ENCODE peak calls at places on chromosome 21, in ten cellular contexts. G is small intestine, J is aorta, U is SJSA1, N is tibial artery, V is Karpas-422, D is mesendoderm, O is mesenchymal stem cell, P is heart left ventricle, C is heart right ventricle. R is an unnamed sample. For H3K4me1, the result is how much of the 10 kb centered on the place peaks cover.

GRCh38 chr21:39924577-39925308 is 57.5 kb downstream of the PCP4 start:
- DNase-seq in P (no peak), V (peak), D (peak), N (no peak), G (no peak), J (no peak), U (no peak), O (no peak), C (no peak), R (no peak)

GRCh38 chr21:28877318-28877884 is 115.3 kb downstream of the LTN1 start:
- DNase-seq in V (peak), O (no peak), C (no peak), P (no peak), D (no peak), N (no peak), U (no peak), G (no peak), J (no peak), R (no peak)

GRCh38 chr21:27885296-27885711 is 918.4 kb upstream of the ADAMTS5 start:
- DNase-seq in U (no peak), D (no peak), J (no peak), P (peak), C (no peak), N (no peak), O (no peak), G (no peak), V (no peak), R (no peak)

GRCh38 chr21:25938673-25939395 is 204.1 kb downstream of the GABPA start:
- DNase-seq in V (no peak), P (no peak), C (no peak), N (no peak), O (peak), U (no peak), J (no peak), D (peak), G (peak), R (no peak)

GRCh38 chr21:27077501-27077900 is 110.6 kb upstream of the ADAMTS5 start:
- DNase-seq in V (no peak), G (no peak), O (peak), U (no peak), J (no peak), N (no peak), P (no peak), C (no peak), D (no peak), R (no peak)

GRCh38 chr21:29771491-29772066 is 168.2 kb downstream of the GRIK1 start:
- DNase-seq in V (no peak), N (no peak), G (no peak), C (no peak), D (no peak), U (no peak), O (no peak), P (no peak), J (no peak), R (no peak)

GRCh38 chr21:34582506-34583150 is 32.3 kb downstream of the RCAN1 start:
- DNase-seq in J (no peak), G (no peak), V (peak), U (no peak), O (peak), C (peak), D (peak), N (no peak), P (peak), R (no peak)

GRCh38 chr21:34580181-34580700 is 34.7 kb downstream of the RCAN1 start:
- DNase-seq in N (no peak), D (no peak), V (no peak), P (peak), U (peak), G (peak), O (no peak), C (peak), J (peak), R (no peak)

GRCh38 chr21:34630536-34631143 is 15.7 kb upstream of the RCAN1 start:
- DNase-seq in J (no peak), N (no peak), C (no peak), G (peak), D (peak), O (peak), P (no peak), V (peak), U (no peak), R (no peak)

GRCh38 chr21:34284613-34285160 is 79.1 kb upstream of the KCNE2 start:
- DNase-seq in N (no peak), G (no peak), V (no peak), C (no peak), U (no peak), D (no peak), J (no peak), O (no peak), P (no peak), R (no peak)

GRCh38 chr21:17351766-17352165 is 161.1 kb upstream of the CXADR start:
- DNase-seq in U (no peak), P (no peak), G (no peak), C (no peak), J (no peak), O (no peak), N (no peak), V (no peak), D (no peak), R (no peak)

GRCh38 chr21:31107151-31107785 is 69.0 kb upstream of the KRTAP19-8 start:
- DNase-seq in J (no peak), N (no peak), U (no peak), C (no peak), D (no peak), V (no peak), P (no peak), O (peak), G (no peak), R (no peak)

GRCh38 chr21:29701676-29702075 is 238.1 kb downstream of the GRIK1 start:
- DNase-seq in N (no peak), U (no peak), O (no peak), P (no peak), G (no peak), D (no peak), J (no peak), V (no peak), C (no peak), R (no peak)

GRCh38 chr21:17352937-17353655 is 159.7 kb upstream of the CXADR start:
- DNase-seq in N (no peak), C (no peak), G (no peak), D (no peak), V (no peak), O (no peak), U (no peak), P (no peak), J (no peak), R (no peak)

GRCh38 chr21:18661842-18662241 is 258.3 kb upstream of the TMPRSS15 start:
- DNase-seq in N (no peak), G (peak), V (no peak), U (no peak), P (no peak), J (no peak), D (peak), C (no peak), O (no peak), R (no peak)

GRCh38 chr21:43375827-43376795 is 50.8 kb downstream of the SIK1 start:
- DNase-seq in U (no peak), C (peak), N (no peak), G (no peak), P (no peak), O (no peak), D (no peak), J (peak), V (no peak), R (no peak)

GRCh38 chr21:44049606-44050005 is 37.5 kb downstream of the TRAPPC10 start:
- DNase-seq in O (no peak), C (no peak), U (no peak), P (no peak), N (no peak), J (peak), V (no peak), G (no peak), D (no peak), R (no peak)

GRCh38 chr21:16460936-16461335 is 731.2 kb downstream of the USP25 start:
- DNase-seq in D (peak), N (no peak), O (no peak), G (no peak), P (no peak), C (no peak), J (no peak), U (no peak), V (no peak), R (no peak)

GRCh38 chr21:43890042-43890441 is 25.0 kb downstream of the AGPAT3 start:
- DNase-seq in V (no peak), O (peak), U (no peak), G (no peak), D (peak), N (no peak), P (no peak), J (no peak), C (no peak), R (no peak)

GRCh38 chr21:30839304-30839703 is 9.7 kb upstream of the KRTAP7-1 start:
- DNase-seq in C (no peak), G (peak), J (no peak), D (peak), P (no peak), V (peak), N (no peak), U (no peak), O (no peak), R (no peak)

GRCh38 chr21:33432496-33432895 is 29.3 kb downstream of the IFNGR2 start:
- DNase-seq in N (no peak), D (no peak), V (no peak), U (no peak), O (no peak), J (no peak), G (no peak), C (no peak), P (no peak), R (no peak)

GRCh38 chr21:27825035-27825434 is 858.1 kb upstream of the ADAMTS5 start:
- DNase-seq in U (no peak), V (no peak), D (peak), G (no peak), C (no peak), O (no peak), P (no peak), J (no peak), N (no peak), R (no peak)

GRCh38 chr21:17732306-17732705 is 86.8 kb downstream of the C21orf91 start:
- DNase-seq in J (no peak), N (no peak), P (no peak), U (no peak), G (no peak), O (peak), D (no peak), V (no peak), C (no peak), R (no peak)

GRCh38 chr21:29187939-29188338 is 57.5 kb downstream of the MAP3K7CL start:
- DNase-seq in V (no peak), D (no peak), O (peak), N (no peak), G (peak), P (no peak), J (no peak), U (no peak), C (no peak), R (no peak)

GRCh38 chr21:21464691-21465090 is 466.5 kb downstream of the NCAM2 start:
- DNase-seq in D (no peak), U (no peak), O (no peak), G (no peak), P (no peak), C (no peak), J (no peak), N (no peak), V (no peak), R (no peak)

GRCh38 chr21:33557447-33557846 is 14.6 kb downstream of the SON start:
- DNase-seq in G (no peak), U (no peak), O (no peak), V (no peak), P (no peak), D (no peak), N (no peak), J (no peak), C (no peak), R (no peak)

GRCh38 chr21:26280715-26281310 is 110.2 kb upstream of the APP start:
- DNase-seq in U (no peak), G (no peak), P (no peak), C (no peak), O (peak), D (peak), V (no peak), N (no peak), J (no peak), R (no peak)

GRCh38 chr21:44018813-44019567 is 6.9 kb downstream of the TRAPPC10 start:
- DNase-seq in P (no peak), V (no peak), N (no peak), D (no peak), U (no peak), J (peak), O (no peak), G (no peak), C (no peak), R (no peak)

GRCh38 chr21:16420086-16420724 is 690.4 kb downstream of the USP25 start:
- DNase-seq in P (peak), J (peak), N (peak), O (peak), D (no peak), U (peak), C (no peak), V (no peak), G (no peak), R (no peak)

GRCh38 chr21:29436143-29436542 is 137.4 kb downstream of the BACH1 start:
- DNase-seq in C (no peak), J (no peak), P (peak), D (no peak), V (no peak), U (no peak), O (no peak), G (peak), N (no peak), R (no peak)

GRCh38 chr21:33434770-33435360 is 31.7 kb downstream of the IFNGR2 start:
- DNase-seq in V (no peak), C (no peak), O (peak), U (no peak), G (no peak), J (no peak), P (no peak), N (no peak), D (no peak), R (no peak)

GRCh38 chr21:19049567-19049966 is 646.0 kb upstream of the TMPRSS15 start:
- DNase-seq in C (no peak), V (no peak), D (peak), U (no peak), N (no peak), O (no peak), G (no peak), J (no peak), P (no peak), R (no peak)

GRCh38 chr21:33751120-33751519 is 108.8 kb downstream of the ITSN1 start:
- DNase-seq in G (no peak), C (no peak), D (no peak), J (no peak), O (peak), N (no peak), V (no peak), P (no peak), U (no peak), R (no peak)

GRCh38 chr21:37582613-37583012 is 216.0 kb downstream of the DYRK1A start:
- DNase-seq in V (peak), D (peak), U (peak), N (no peak), J (no peak), P (no peak), G (peak), C (no peak), O (peak), R (no peak)

GRCh38 chr21:37587203-37587602 is 220.6 kb downstream of the DYRK1A start:
- DNase-seq in V (no peak), U (no peak), G (no peak), D (peak), C (no peak), N (no peak), O (no peak), P (no peak), J (no peak), R (no peak)

GRCh38 chr21:37593015-37593414 is 226.4 kb downstream of the DYRK1A start:
- DNase-seq in V (no peak), G (no peak), O (no peak), C (no peak), N (no peak), P (no peak), D (peak), U (no peak), J (no peak), R (peak)

GRCh38 chr21:37592496-37592895 is 225.9 kb downstream of the DYRK1A start:
- DNase-seq in V (no peak), U (no peak), N (no peak), O (no peak), P (no peak), J (no peak), D (peak), G (no peak), C (no peak), R (peak)

DNA sequence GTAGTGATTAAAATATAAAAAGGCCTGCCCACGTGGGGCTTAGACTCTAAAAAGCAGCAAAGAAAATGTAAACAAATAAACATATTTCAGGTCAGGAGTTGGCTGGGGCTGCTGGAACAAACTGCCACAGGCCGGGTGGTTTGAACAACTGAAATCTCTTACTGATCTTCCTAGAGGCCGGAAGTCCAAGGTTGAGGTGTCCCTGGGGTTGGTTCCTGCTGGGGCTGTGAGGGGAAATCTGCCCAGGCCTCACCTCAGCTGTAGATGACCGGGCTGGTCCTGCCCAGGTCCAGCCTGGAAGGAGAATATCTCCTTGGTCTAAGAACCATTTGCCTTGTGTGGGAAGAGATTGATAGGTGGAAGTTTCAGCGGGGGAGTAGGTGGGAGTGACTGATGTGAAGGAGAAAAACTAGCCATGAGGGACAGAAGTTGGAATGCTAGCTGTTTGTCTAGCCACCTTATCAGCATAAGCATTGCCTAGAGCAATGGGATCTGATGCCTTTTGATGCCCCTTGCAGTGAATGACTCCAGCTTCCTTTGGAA is 221.1 kb downstream of the DYRK1A start:
- DNase-seq in J (no peak), O (no peak), P (no peak), G (no peak), N (no peak), V (no peak), D (peak), C (no peak), U (no peak), R (no peak)
- H3K4me3 ChIP-seq in J (no peak), O (no peak), P (no peak), G (no peak), N (no peak), V (no peak), D (no peak), C (no peak), U (no peak), R (no peak)

DNA sequence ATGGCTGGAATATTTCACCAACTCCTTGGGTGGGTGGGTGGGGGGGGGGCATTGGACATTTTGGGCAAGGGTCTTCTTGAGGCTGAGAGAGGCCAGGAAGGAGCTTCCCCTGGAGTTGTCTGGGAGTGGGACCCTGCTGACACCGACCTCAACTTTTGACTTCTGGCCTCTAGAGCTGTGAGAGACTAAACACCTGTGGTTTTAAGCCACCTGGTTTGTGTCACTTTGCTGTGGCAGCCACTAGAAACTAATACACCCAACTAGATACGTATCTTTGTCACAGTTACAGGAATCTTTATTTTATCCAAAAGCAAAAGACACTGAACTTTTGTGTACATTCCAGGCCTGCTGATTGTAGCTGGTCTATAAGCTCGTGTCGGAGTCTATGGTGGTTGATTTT is 9.9 kb upstream of the RIPK4 start:
- DNase-seq in J (no peak), D (no peak), P (no peak), N (no peak), O (no peak), C (no peak), V (no peak), U (no peak), G (no peak), R (no peak)
- H3K4me1 ChIP-seq in J (under half), D (under half), P (under half), N (under half), O (under half), C (under half), V (under half), U (under half), G (under half), R (under half)

GRCh38 chr21:45262041-45262581 is 25.6 kb downstream of the POFUT2 start:
- DNase-seq in J (no peak), N (no peak), G (peak), V (no peak), C (no peak), O (no peak), P (no peak), D (no peak), U (no peak), R (peak)
- H3K4me3 ChIP-seq in J (no peak), N (no peak), G (no peak), V (no peak), C (no peak), O (no peak), P (no peak), D (no peak), U (no peak), R (no peak)

DNA sequence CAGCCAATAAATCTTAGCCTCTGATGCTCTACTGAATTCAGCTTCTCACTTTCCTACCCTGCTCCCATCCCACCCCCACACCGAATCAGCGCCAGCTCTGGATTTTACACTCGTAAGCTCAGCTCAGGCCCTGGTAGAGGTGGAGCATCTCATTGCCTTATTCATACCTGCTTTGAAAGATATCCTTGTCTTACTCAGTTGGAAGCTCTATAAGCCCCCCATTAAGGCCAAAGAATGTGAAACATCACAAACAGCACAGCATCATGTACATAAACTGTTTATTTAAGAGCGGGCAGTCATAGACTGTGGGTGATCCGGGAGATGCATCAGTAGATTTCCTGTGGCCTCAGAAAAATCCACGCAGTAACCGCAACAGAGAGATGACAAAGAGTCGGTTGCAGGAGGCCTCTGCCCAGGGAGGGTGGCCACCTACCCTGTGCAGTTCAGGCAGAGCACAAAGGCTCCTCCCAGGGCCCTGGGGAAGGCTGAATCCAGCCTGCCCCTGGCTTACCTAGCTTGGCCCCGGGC is 36.4 kb upstream of the ETS2 start:
- DNase-seq in C (no peak), U (peak), G (no peak), O (peak), J (peak), D (no peak), V (no peak), N (no peak), P (no peak), R (no peak)
- H3K4me1 ChIP-seq in C (under half), U (half or more), G (under half), O (under half), J (under half), D (under half), V (under half), N (under half), P (under half), R (under half)

GRCh38 chr21:46661627-46662366 is 26.3 kb downstream of the PRMT2 start:
- DNase-seq in O (no peak), G (no peak), D (no peak), J (no peak), N (no peak), U (no peak), V (no peak), P (no peak), C (no peak), R (no peak)

GRCh38 chr21:46662367-46662654 is 26.8 kb downstream of the PRMT2 start:
- DNase-seq in O (no peak), N (no peak), V (no peak), C (no peak), P (no peak), J (no peak), U (no peak), D (no peak), G (no peak), R (no peak)

GRCh38 chr21:46662765-46663500 is 27.5 kb downstream of the PRMT2 start:
- DNase-seq in N (no peak), D (no peak), C (no peak), G (no peak), U (no peak), P (no peak), O (peak), V (no peak), J (no peak), R (no peak)

GRCh38 chr21:46660505-46660904 is 25.0 kb downstream of the PRMT2 start:
- DNase-seq in C (no peak), O (no peak), D (peak), P (no peak), N (no peak), G (no peak), V (no peak), U (no peak), J (no peak), R (no peak)

GRCh38 chr21:46661211-46661625 is 25.7 kb downstream of the PRMT2 start:
- DNase-seq in U (peak), G (peak), D (peak), O (peak), P (peak), J (peak), N (no peak), V (peak), C (peak), R (no peak)
- H3K4me3 ChIP-seq in U (peak), G (no peak), D (no peak), O (no peak), P (peak), J (peak), N (peak), V (no peak), C (peak), R (peak)